ENCODE peak calls at places on chromosomes 3 and 15, in four cellular contexts. Q is AG09309, Y is fibroblast of the aortic adventitia, T is esophagus squamous epithelium. K is an unnamed sample.

GRCh38 chr15:74302821-74303359 is 64.6 kb downstream of the CYP11A1 start:
- DNase-seq in Q (no peak), Y (peak), T (no peak), K (no peak)

GRCh38 chr15:94286581-94286980 is 55.2 kb downstream of the MCTP2 start:
- DNase-seq in Q (no peak), T (no peak), Y (no peak), K (no peak)

GRCh38 chr15:60374628-60375081 is 23.1 kb downstream of the ANXA2 start:
- DNase-seq in Q (peak), T (no peak), Y (peak), K (peak)

GRCh38 chr15:25397110-25397509 is 41.7 kb downstream of the UBE3A start:
- DNase-seq in Y (no peak), T (no peak), Q (no peak), K (no peak)

GRCh38 chr3:149080011-149080698 is 6.2 kb downstream of the HLTF start:
- DNase-seq in Q (no peak), Y (peak), T (no peak), K (no peak)

GRCh38 chr15:92681141-92681622 is 25.6 kb upstream of the FAM174B start:
- DNase-seq in Q (peak), T (no peak), Y (peak), K (peak)

GRCh38 chr3:197547206-197547605 is 8.6 kb downstream of the BDH1 start:
- DNase-seq in Y (no peak), Q (no peak), T (no peak), K (no peak)

GRCh38 chr3:149971403-149972075 is 844 bp upstream of the PFN2 start:
- DNase-seq in Y (peak), T (no peak), Q (no peak), K (peak)

GRCh38 chr3:33425456-33425855 is 14.7 kb downstream of the UBP1 start:
- DNase-seq in T (no peak), Q (no peak), Y (peak), K (no peak)

GRCh38 chr3:24401090-24401810 is 93.4 kb downstream of the THRB start:
- DNase-seq in Y (no peak), T (no peak), Q (no peak), K (no peak)

GRCh38 chr15:33737687-33738606 is 230.3 kb upstream of the CHRM5 start:
- DNase-seq in T (no peak), Q (no peak), Y (peak), K (peak)

GRCh38 chr3:72487946-72488735 is 360.1 kb downstream of the SHQ1 start:
- DNase-seq in T (no peak), Y (peak), Q (no peak), K (no peak)

GRCh38 chr3:102206506-102207145 is 228.2 kb upstream of the ZPLD1 start:
- DNase-seq in Y (peak), T (no peak), Q (peak), K (no peak)

GRCh38 chr3:47523310-47524073 is 10.0 kb upstream of the ELP6 start:
- DNase-seq in T (no peak), Y (no peak), Q (no peak), K (no peak)

GRCh38 chr3:126456211-126456610 is 19.5 kb downstream of the ZXDC start:
- DNase-seq in Q (no peak), Y (no peak), T (no peak), K (no peak)

GRCh38 chr15:42088801-42089640 is 5.3 kb downstream of the PLA2G4D start:
- DNase-seq in T (no peak), Q (no peak), Y (no peak), K (no peak)

GRCh38 chr3:161042023-161042501 is 63.1 kb downstream of the B3GALNT1 start:
- DNase-seq in Y (peak), Q (no peak), T (no peak), K (peak)

GRCh38 chr3:195877136-195877715 is 31.1 kb downstream of the TNK2 start:
- DNase-seq in T (no peak), Y (no peak), Q (no peak), K (no peak)

GRCh38 chr3:142394921-142395622 is 52.8 kb downstream of the XRN1 start:
- DNase-seq in T (no peak), Q (no peak), Y (peak), K (no peak)

GRCh38 chr3:194536883-194537637 is 50.3 kb upstream of the ATP13A3 start:
- DNase-seq in T (no peak), Y (peak), Q (no peak), K (no peak)

GRCh38 chr3:13012228-13012691 is 61.0 kb downstream of the IQSEC1 start:
- DNase-seq in T (no peak), Q (no peak), Y (no peak), K (no peak)

GRCh38 chr3:28915711-28916481 is 365.0 kb upstream of the RBMS3 start:
- DNase-seq in Y (peak), Q (peak), T (no peak), K (peak)

GRCh38 chr3:12875857-12876451 is 34.6 kb upstream of the RPL32 start:
- DNase-seq in Y (no peak), Q (no peak), T (no peak), K (no peak)

GRCh38 chr15:77992356-77993222 is 84.9 kb downstream of the TBC1D2B start:
- DNase-seq in Q (no peak), Y (no peak), T (no peak), K (no peak)

GRCh38 chr3:122310361-122310760 is 14.7 kb upstream of the CSTA start:
- DNase-seq in Y (no peak), Q (no peak), T (no peak), K (no peak)

GRCh38 chr3:136957751-136958288 is at the start of gene IL20RB:
- DNase-seq in Y (peak), Q (peak), T (no peak), K (no peak)

GRCh38 chr3:158711886-158712285 is 20.4 kb downstream of the RARRES1 start:
- DNase-seq in T (no peak), Q (no peak), Y (peak), K (peak)

GRCh38 chr3:53680026-53680425 is 166.2 kb downstream of the CHDH start:
- DNase-seq in T (no peak), Q (no peak), Y (no peak), K (no peak)

GRCh38 chr3:187665010-187665409 is 5.2 kb downstream of the SST start:
- DNase-seq in T (no peak), Q (no peak), Y (no peak), K (no peak)

GRCh38 chr3:187662848-187663407 is 7.3 kb downstream of the SST start:
- DNase-seq in Y (no peak), T (no peak), Q (no peak), K (no peak)

GRCh38 chr3:187669675-187670504 is at the start of gene SST:
- DNase-seq in Q (no peak), Y (peak), T (no peak), K (peak)

GRCh38 chr3:187665764-187666402 is 4.3 kb downstream of the SST start:
- DNase-seq in Q (no peak), T (no peak), Y (no peak), K (no peak)

DNA sequence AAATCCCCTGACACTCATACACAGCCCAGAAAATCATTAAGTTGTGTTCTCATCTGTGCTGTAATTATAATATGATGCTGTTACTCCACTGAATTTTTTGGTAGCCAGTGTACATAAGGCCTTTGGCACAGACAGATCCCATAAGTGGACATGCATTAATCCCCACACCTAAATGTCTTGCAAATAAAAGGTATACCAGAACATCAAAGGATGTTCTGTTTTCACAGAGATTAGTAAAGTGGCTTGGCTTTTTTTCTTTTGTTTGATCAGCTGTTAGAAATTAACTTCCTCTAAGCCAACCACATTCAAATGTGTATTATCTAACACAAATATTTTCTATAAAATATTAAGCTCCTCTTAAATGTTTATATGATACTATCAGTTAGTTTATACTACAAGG is 2.7 kb downstream of the SST start:
- DNase-seq in Q (no peak), T (no peak), Y (no peak), K (no peak)
- TF ChIP-seq CTCF in Q (no peak), T (no peak), Y (no peak), K (no peak)

GRCh38 chr3:16818194-16818593 is 66.6 kb upstream of the PLCL2 start:
- DNase-seq in Q (no peak), Y (no peak), T (no peak), K (no peak)
- H3K4me3 ChIP-seq in Q (no peak), Y (no peak), T (no peak), K (no peak)

GRCh38 chr3:154718058-154718457 is 288.1 kb upstream of the GPR149 start:
- DNase-seq in Q (no peak), T (no peak), Y (no peak), K (no peak)

GRCh38 chr3:154718716-154719115 is 288.7 kb upstream of the GPR149 start:
- DNase-seq in Y (no peak), T (no peak), Q (no peak), K (no peak)

GRCh38 chr3:154716170-154716569 is 286.2 kb upstream of the GPR149 start:
- DNase-seq in T (no peak), Y (no peak), Q (no peak), K (no peak)
- TF ChIP-seq CTCF in T (no peak), Y (no peak), Q (no peak), K (no peak)

DNA sequence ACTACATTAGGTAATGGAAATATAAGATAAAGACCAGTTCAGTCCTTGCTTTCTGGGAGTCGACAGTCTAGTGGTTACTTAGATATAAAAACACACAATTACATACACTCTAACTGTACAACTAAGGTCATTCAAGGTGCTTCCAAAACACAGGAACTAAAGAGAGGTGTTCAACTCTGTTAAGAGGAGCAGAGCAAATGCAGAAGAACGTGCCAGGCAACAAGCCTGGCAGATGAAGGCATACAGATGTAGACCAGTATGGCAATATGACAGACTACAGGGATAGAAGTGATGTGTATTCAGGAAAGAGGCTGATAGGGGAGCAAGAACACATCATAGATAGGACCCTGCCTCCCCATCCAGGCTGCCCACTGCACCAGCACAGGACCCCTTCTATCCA is 78.3 kb downstream of the CBLB start:
- DNase-seq in T (no peak), Q (no peak), Y (no peak), K (no peak)
- H3K4me3 ChIP-seq in T (no peak), Q (no peak), Y (peak), K (no peak)

DNA sequence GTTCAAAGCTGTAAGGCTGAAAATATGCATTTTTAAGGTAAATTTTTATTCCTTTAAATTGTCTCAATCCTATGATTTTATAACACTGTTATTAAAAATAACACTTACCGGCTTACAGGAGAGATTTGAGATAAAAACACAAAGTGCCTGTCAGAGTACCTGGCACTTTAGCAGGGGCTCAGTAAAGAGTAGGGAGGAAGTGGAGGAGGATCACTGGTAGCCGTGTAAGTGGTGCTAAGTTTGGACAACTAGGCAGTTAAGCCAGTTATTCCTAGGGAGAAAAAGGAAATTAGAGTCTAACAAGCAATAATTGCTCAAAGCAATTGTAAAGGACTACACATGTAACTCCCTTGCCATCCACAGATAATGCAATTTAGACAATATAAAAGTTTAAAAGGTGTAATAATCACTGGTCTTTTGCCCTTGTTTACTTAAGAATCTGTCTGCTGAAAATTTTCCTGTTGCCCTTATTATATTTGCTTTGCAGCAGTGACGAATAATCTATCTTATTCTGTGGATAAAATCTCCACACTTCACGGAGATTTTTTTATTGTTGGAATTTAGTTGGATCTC is 204.8 kb downstream of the CDIN1 start:
- DNase-seq in Q (no peak), Y (no peak), T (no peak), K (no peak)
- TF ChIP-seq CTCF in Q (no peak), Y (no peak), T (no peak), K (no peak)

K was measured in astrocyte of the cerebellum.